ENCODE peak calls at places on chromosomes 1 and 21, in five cellular contexts. One of them, this sample, is unnamed. For H3K36me3, the result is how much of the 10 kb centered on the place peaks cover.

GRCh38 chr1:171817511-171818265 is 23.6 kb upstream of the DNM3 start:
- DNase-seq in lower lobe of right lung: no peak
- DNase-seq in IMR-90: peak
- DNase-seq in endothelial cell of umbilical vein: peak
- DNase-seq in iPS DF 6.9: no peak
- DNase-seq in this sample: peak

GRCh38 chr1:17831619-17832018 is 76.5 kb downstream of the ACTL8 start:
- DNase-seq in lower lobe of right lung: no peak
- DNase-seq in IMR-90: peak
- DNase-seq in endothelial cell of umbilical vein: no peak
- DNase-seq in iPS DF 6.9: peak
- DNase-seq in this sample: no peak

GRCh38 chr1:70134148-70134547 is 71.2 kb downstream of the LRRC40 start:
- DNase-seq in lower lobe of right lung: no peak
- DNase-seq in IMR-90: no peak
- DNase-seq in endothelial cell of umbilical vein: no peak
- DNase-seq in iPS DF 6.9: no peak
- DNase-seq in this sample: no peak

GRCh38 chr1:113805639-113806038 is 6.6 kb downstream of the RSBN1 start:
- DNase-seq in lower lobe of right lung: no peak
- DNase-seq in IMR-90: no peak
- DNase-seq in endothelial cell of umbilical vein: no peak
- DNase-seq in iPS DF 6.9: no peak
- DNase-seq in this sample: no peak

GRCh38 chr1:201537966-201538617 is 835 bp upstream of the NAV1 start:
- DNase-seq in lower lobe of right lung: no peak
- DNase-seq in IMR-90: no peak
- DNase-seq in endothelial cell of umbilical vein: peak
- DNase-seq in iPS DF 6.9: no peak
- DNase-seq in this sample: no peak

GRCh38 chr1:89950703-89951102 is 44.2 kb upstream of the ZNF326 start:
- DNase-seq in lower lobe of right lung: no peak
- DNase-seq in IMR-90: no peak
- DNase-seq in endothelial cell of umbilical vein: no peak
- DNase-seq in iPS DF 6.9: no peak
- DNase-seq in this sample: no peak

GRCh38 chr1:115114308-115114707 is 25.0 kb upstream of the TSPAN2 start:
- DNase-seq in lower lobe of right lung: no peak
- DNase-seq in IMR-90: no peak
- DNase-seq in endothelial cell of umbilical vein: no peak
- DNase-seq in iPS DF 6.9: no peak
- DNase-seq in this sample: no peak

GRCh38 chr1:84286071-84286470 is 15.4 kb upstream of the SAMD13 start:
- DNase-seq in lower lobe of right lung: no peak
- DNase-seq in IMR-90: peak
- DNase-seq in endothelial cell of umbilical vein: no peak
- DNase-seq in iPS DF 6.9: no peak
- DNase-seq in this sample: no peak

GRCh38 chr1:5915587-5916571 is 76.3 kb downstream of the NPHP4 start:
- DNase-seq in lower lobe of right lung: no peak
- DNase-seq in IMR-90: peak
- DNase-seq in endothelial cell of umbilical vein: peak
- DNase-seq in iPS DF 6.9: no peak
- DNase-seq in this sample: no peak

GRCh38 chr21:42189860-42190491 is 29.0 kb upstream of the ABCG1 start:
- DNase-seq in lower lobe of right lung: no peak
- DNase-seq in IMR-90: no peak
- DNase-seq in endothelial cell of umbilical vein: no peak
- DNase-seq in iPS DF 6.9: no peak
- DNase-seq in this sample: no peak

GRCh38 chr1:148362930-148363810 is 119.9 kb downstream of the PPIAL4G start:
- DNase-seq in lower lobe of right lung: no peak
- DNase-seq in IMR-90: no peak
- DNase-seq in endothelial cell of umbilical vein: no peak
- DNase-seq in iPS DF 6.9: no peak
- DNase-seq in this sample: no peak

GRCh38 chr1:245591346-245592082 is 436.7 kb downstream of the KIF26B start:
- DNase-seq in lower lobe of right lung: no peak
- DNase-seq in IMR-90: no peak
- DNase-seq in endothelial cell of umbilical vein: no peak
- DNase-seq in iPS DF 6.9: no peak
- DNase-seq in this sample: no peak

GRCh38 chr1:211469938-211470529 is 21.9 kb downstream of the RD3 start:
- DNase-seq in lower lobe of right lung: peak
- DNase-seq in IMR-90: peak
- DNase-seq in endothelial cell of umbilical vein: peak
- DNase-seq in iPS DF 6.9: peak
- DNase-seq in this sample: peak

GRCh38 chr21:45246535-45247320 is 41.0 kb downstream of the POFUT2 start:
- DNase-seq in lower lobe of right lung: no peak
- DNase-seq in IMR-90: no peak
- DNase-seq in endothelial cell of umbilical vein: no peak
- DNase-seq in iPS DF 6.9: no peak
- DNase-seq in this sample: no peak

GRCh38 chr1:60657926-60658325 is 424.4 kb upstream of the NFIA start:
- DNase-seq in lower lobe of right lung: no peak
- DNase-seq in IMR-90: no peak
- DNase-seq in endothelial cell of umbilical vein: no peak
- DNase-seq in iPS DF 6.9: no peak
- DNase-seq in this sample: no peak

GRCh38 chr1:25577151-25577920 is 33.9 kb downstream of the LDLRAP1 start:
- DNase-seq in lower lobe of right lung: no peak
- DNase-seq in IMR-90: no peak
- DNase-seq in endothelial cell of umbilical vein: no peak
- DNase-seq in iPS DF 6.9: no peak
- DNase-seq in this sample: no peak

GRCh38 chr21:46369520-46370235 is 45.7 kb downstream of the PCNT start:
- DNase-seq in lower lobe of right lung: no peak
- DNase-seq in IMR-90: no peak
- DNase-seq in endothelial cell of umbilical vein: no peak
- DNase-seq in iPS DF 6.9: no peak
- DNase-seq in this sample: no peak

GRCh38 chr1:94039514-94039870 is 81.5 kb downstream of the ABCA4 start:
- DNase-seq in lower lobe of right lung: peak
- DNase-seq in IMR-90: peak
- DNase-seq in endothelial cell of umbilical vein: peak
- DNase-seq in iPS DF 6.9: no peak
- DNase-seq in this sample: no peak

GRCh38 chr1:233597489-233597901 is 16.4 kb upstream of the KCNK1 start:
- DNase-seq in lower lobe of right lung: no peak
- DNase-seq in IMR-90: no peak
- DNase-seq in endothelial cell of umbilical vein: no peak
- DNase-seq in iPS DF 6.9: no peak
- DNase-seq in this sample: no peak

GRCh38 chr21:40245021-40245420 is 377.8 kb downstream of the PCP4 start:
- DNase-seq in lower lobe of right lung: no peak
- DNase-seq in IMR-90: no peak
- DNase-seq in endothelial cell of umbilical vein: no peak
- DNase-seq in iPS DF 6.9: no peak
- DNase-seq in this sample: no peak

GRCh38 chr1:159211331-159212136 is 6.9 kb downstream of the ACKR1 start:
- DNase-seq in lower lobe of right lung: no peak
- DNase-seq in IMR-90: peak
- DNase-seq in endothelial cell of umbilical vein: peak
- DNase-seq in iPS DF 6.9: no peak
- DNase-seq in this sample: no peak

GRCh38 chr1:21301794-21302440 is 11.7 kb upstream of the ECE1 start:
- DNase-seq in lower lobe of right lung: no peak
- DNase-seq in IMR-90: no peak
- DNase-seq in endothelial cell of umbilical vein: no peak
- DNase-seq in iPS DF 6.9: no peak
- DNase-seq in this sample: no peak

GRCh38 chr1:113784104-113784779 is 25.0 kb upstream of the PHTF1 start:
- DNase-seq in lower lobe of right lung: no peak
- DNase-seq in IMR-90: peak
- DNase-seq in endothelial cell of umbilical vein: no peak
- DNase-seq in iPS DF 6.9: no peak
- DNase-seq in this sample: no peak

GRCh38 chr1:42430286-42430685 is 25.5 kb downstream of the ZMYND12 start:
- DNase-seq in lower lobe of right lung: no peak
- DNase-seq in IMR-90: no peak
- DNase-seq in endothelial cell of umbilical vein: no peak
- DNase-seq in iPS DF 6.9: no peak
- DNase-seq in this sample: no peak

GRCh38 chr1:58573705-58574591 is 3.1 kb downstream of the TACSTD2 start:
- DNase-seq in lower lobe of right lung: no peak
- DNase-seq in IMR-90: no peak
- DNase-seq in endothelial cell of umbilical vein: peak
- DNase-seq in iPS DF 6.9: no peak
- DNase-seq in this sample: no peak

GRCh38 chr1:32334864-32335618 is 992 bp downstream of the MARCKSL1 start:
- DNase-seq in lower lobe of right lung: peak
- DNase-seq in IMR-90: peak
- DNase-seq in endothelial cell of umbilical vein: peak
- DNase-seq in iPS DF 6.9: no peak
- DNase-seq in this sample: peak

GRCh38 chr1:201116091-201116490 is 3.9 kb upstream of the CACNA1S start:
- DNase-seq in lower lobe of right lung: no peak
- DNase-seq in IMR-90: no peak
- DNase-seq in endothelial cell of umbilical vein: no peak
- DNase-seq in iPS DF 6.9: no peak
- DNase-seq in this sample: no peak

GRCh38 chr1:3409737-3410434 is 44.6 kb upstream of the ARHGEF16 start:
- DNase-seq in lower lobe of right lung: no peak
- DNase-seq in IMR-90: peak
- DNase-seq in endothelial cell of umbilical vein: peak
- DNase-seq in iPS DF 6.9: no peak
- DNase-seq in this sample: no peak

GRCh38 chr1:205504311-205505075 is at the start of gene CDK18:
- DNase-seq in lower lobe of right lung: peak
- DNase-seq in IMR-90: no peak
- DNase-seq in endothelial cell of umbilical vein: no peak
- DNase-seq in iPS DF 6.9: peak
- DNase-seq in this sample: peak

GRCh38 chr1:186054932-186055331 is 320.1 kb downstream of the TPR start:
- DNase-seq in lower lobe of right lung: no peak
- DNase-seq in IMR-90: no peak
- DNase-seq in endothelial cell of umbilical vein: no peak
- DNase-seq in iPS DF 6.9: no peak
- DNase-seq in this sample: no peak

GRCh38 chr1:21931171-21932093 is 5.7 kb downstream of the HSPG2 start:
- DNase-seq in lower lobe of right lung: peak
- DNase-seq in IMR-90: peak
- DNase-seq in endothelial cell of umbilical vein: peak
- DNase-seq in iPS DF 6.9: no peak
- DNase-seq in this sample: peak

GRCh38 chr1:202106340-202107284 is 16.1 kb upstream of the GPR37L1 start:
- DNase-seq in lower lobe of right lung: peak
- DNase-seq in IMR-90: no peak
- DNase-seq in endothelial cell of umbilical vein: no peak
- DNase-seq in iPS DF 6.9: no peak
- DNase-seq in this sample: peak

GRCh38 chr21:42739061-42739931 is 85.9 kb downstream of the PDE9A start:
- DNase-seq in lower lobe of right lung: no peak
- DNase-seq in IMR-90: peak
- DNase-seq in endothelial cell of umbilical vein: no peak
- DNase-seq in iPS DF 6.9: no peak
- DNase-seq in this sample: no peak

GRCh38 chr21:45530423-45531113 is 11.7 kb downstream of the SLC19A1 start:
- DNase-seq in lower lobe of right lung: peak
- DNase-seq in IMR-90: no peak
- DNase-seq in endothelial cell of umbilical vein: no peak
- DNase-seq in iPS DF 6.9: no peak
- DNase-seq in this sample: peak

DNA sequence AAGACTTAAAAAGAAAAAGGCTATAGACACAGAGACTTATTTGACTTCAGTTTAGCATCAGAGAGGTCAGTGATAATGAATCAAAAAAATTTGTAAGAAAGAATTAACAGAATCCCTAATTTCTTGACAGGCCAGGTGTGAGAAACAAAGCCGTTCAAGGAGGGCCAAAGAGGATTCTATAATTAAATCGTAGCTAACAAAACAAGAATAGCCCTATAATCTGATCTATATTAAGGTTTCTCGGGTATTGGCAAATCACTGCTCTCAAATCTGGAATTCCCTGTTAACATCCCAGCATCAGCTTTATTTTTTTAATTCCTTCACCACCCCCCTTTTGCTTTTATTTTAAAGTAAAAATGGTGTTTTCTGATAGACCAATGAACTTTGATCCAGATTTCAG is 60.3 kb downstream of the PUM1 start:
- DNase-seq in lower lobe of right lung: no peak
- DNase-seq in IMR-90: no peak
- DNase-seq in endothelial cell of umbilical vein: no peak
- DNase-seq in iPS DF 6.9: no peak
- DNase-seq in this sample: no peak
- H3K36me3 ChIP-seq in lower lobe of right lung: half or more
- H3K36me3 ChIP-seq in IMR-90: under half
- H3K36me3 ChIP-seq in endothelial cell of umbilical vein: under half
- H3K36me3 ChIP-seq in iPS DF 6.9: under half
- H3K36me3 ChIP-seq in this sample: under half

DNA sequence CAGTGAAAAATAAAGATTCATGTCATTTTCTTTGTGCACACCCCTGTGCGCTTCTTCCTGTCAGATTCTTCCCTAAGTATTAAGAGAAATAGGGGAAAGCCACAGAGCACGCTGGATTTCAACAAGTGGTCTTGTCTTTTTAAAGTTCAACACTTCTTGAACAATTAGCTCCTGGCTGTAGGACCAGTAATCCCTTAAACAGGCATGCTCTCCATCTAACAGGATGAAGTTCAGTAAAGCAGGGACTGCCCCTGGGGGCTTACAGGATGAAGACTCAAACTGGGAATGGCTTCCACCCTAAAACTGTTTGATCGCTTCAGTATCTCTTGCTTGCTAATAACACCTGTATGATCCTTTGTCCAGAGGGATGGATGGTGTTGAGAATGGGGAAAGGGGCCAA is 4.2 kb downstream of the PSMB4 start:
- DNase-seq in lower lobe of right lung: no peak
- DNase-seq in IMR-90: no peak
- DNase-seq in endothelial cell of umbilical vein: no peak
- DNase-seq in iPS DF 6.9: no peak
- DNase-seq in this sample: no peak
- H3K36me3 ChIP-seq in lower lobe of right lung: half or more
- H3K36me3 ChIP-seq in IMR-90: half or more
- H3K36me3 ChIP-seq in endothelial cell of umbilical vein: under half
- H3K36me3 ChIP-seq in iPS DF 6.9: under half
- H3K36me3 ChIP-seq in this sample: half or more

DNA sequence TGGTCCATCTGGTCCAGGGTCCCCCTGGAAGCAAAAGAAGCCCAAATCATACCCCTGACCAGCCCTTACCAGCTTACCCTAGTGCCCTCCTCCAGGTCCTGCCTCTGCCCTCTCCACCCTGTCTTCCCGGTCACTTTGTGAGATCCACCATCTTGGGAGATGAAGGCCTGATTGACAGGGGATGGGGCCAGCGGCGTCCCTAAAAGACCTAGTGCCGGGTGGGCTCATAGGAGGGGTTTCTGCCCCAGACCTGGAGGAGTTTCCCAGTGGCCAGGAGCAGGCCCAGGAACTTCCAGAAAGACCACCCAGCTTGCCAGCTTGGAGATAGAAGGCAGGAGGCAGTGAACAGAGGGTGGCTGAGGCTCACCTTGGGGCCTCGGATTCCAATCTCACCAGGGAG is 5.4 kb downstream of the COL9A2 start:
- DNase-seq in lower lobe of right lung: no peak
- DNase-seq in IMR-90: no peak
- DNase-seq in endothelial cell of umbilical vein: no peak
- DNase-seq in iPS DF 6.9: no peak
- DNase-seq in this sample: no peak
- H3K36me3 ChIP-seq in lower lobe of right lung: under half
- H3K36me3 ChIP-seq in IMR-90: under half
- H3K36me3 ChIP-seq in endothelial cell of umbilical vein: under half
- H3K36me3 ChIP-seq in iPS DF 6.9: under half
- H3K36me3 ChIP-seq in this sample: under half

GRCh38 chr1:242872521-242872920 is 348.0 kb upstream of the PLD5 start:
- DNase-seq in lower lobe of right lung: no peak
- DNase-seq in IMR-90: no peak
- DNase-seq in endothelial cell of umbilical vein: no peak
- DNase-seq in iPS DF 6.9: no peak
- DNase-seq in this sample: no peak
- H3K36me3 ChIP-seq in lower lobe of right lung: under half
- H3K36me3 ChIP-seq in IMR-90: under half
- H3K36me3 ChIP-seq in endothelial cell of umbilical vein: under half
- H3K36me3 ChIP-seq in iPS DF 6.9: under half
- H3K36me3 ChIP-seq in this sample: under half